ENCODE peak calls at places on chromosomes 7 and 10, in eight cellular contexts. G, F, O, I, M, V, U and Y are unnamed samples.
A peak's percentile ranks its signal among the peaks of the same experiment; 100 is the strongest.

GRCh38 chr10:80474920-80475319 is 20.8 kb downstream of the TSPAN14 start:
- DNase-seq in I (no peak), U (no peak), O (no peak), M (no peak), F (no peak), V (no peak), G (no peak), Y (no peak)

GRCh38 chr10:91298224-91298862 is 77.9 kb downstream of the PCGF5 start:
- DNase-seq in F (no peak), O (peak; percentile 12), M (peak; percentile 87), I (peak; percentile 72), U (peak; percentile 70), V (peak; percentile 12), G (peak; percentile 74), Y (peak; percentile 82)

GRCh38 chr7:27860800-27861199 is 120.8 kb downstream of the TAX1BP1 start:
- DNase-seq in V (no peak), F (no peak), G (no peak), O (no peak), I (no peak), M (no peak), U (no peak), Y (no peak)

GRCh38 chr10:81179805-81180452 is 642.2 kb downstream of the SH2D4B start:
- DNase-seq in G (no peak), U (no peak), I (no peak), M (no peak), F (no peak), O (no peak), V (no peak), Y (no peak)

GRCh38 chr7:84331665-84332064 is 137.1 kb upstream of the SEMA3A start:
- DNase-seq in G (no peak), F (no peak), V (no peak), M (no peak), O (no peak), I (no peak), U (no peak), Y (no peak)

GRCh38 chr7:106865130-106866115 is at the start of gene PIK3CG:
- DNase-seq in G (no peak), I (no peak), O (no peak), U (no peak), M (peak; percentile 28), V (no peak), F (no peak), Y (peak; percentile 28)

GRCh38 chr7:100568936-100569844 is 4.5 kb downstream of the SAP25 start:
- DNase-seq in G (no peak), U (peak; percentile 68), F (no peak), M (peak; percentile 61), I (peak; percentile 34), O (peak; percentile 68), V (no peak), Y (peak; percentile 54)

GRCh38 chr7:5774136-5774535 is 7.3 kb downstream of the RNF216 start:
- DNase-seq in U (no peak), G (no peak), M (no peak), V (no peak), F (no peak), I (no peak), O (no peak), Y (no peak)

GRCh38 chr7:10655031-10655430 is 318.6 kb upstream of the PHF14 start:
- DNase-seq in V (no peak), G (no peak), F (no peak), I (no peak), U (no peak), M (no peak), O (no peak), Y (no peak)

GRCh38 chr10:97047327-97047726 is 138.4 kb downstream of the SLIT1 start:
- DNase-seq in M (no peak), F (no peak), U (no peak), O (no peak), G (no peak), I (no peak), V (no peak), Y (no peak)

GRCh38 chr10:128854965-128855364 is 612.1 kb upstream of the MGMT start:
- DNase-seq in M (peak; percentile 92), G (peak; percentile 86), I (no peak), U (peak; percentile 76), V (peak; percentile 16), F (no peak), O (peak; percentile 18), Y (peak; percentile 92)

GRCh38 chr7:158160199-158160598 is 427.4 kb downstream of the PTPRN2 start:
- DNase-seq in F (no peak), M (no peak), G (no peak), V (no peak), I (no peak), O (no peak), U (no peak), Y (no peak)

GRCh38 chr10:15897282-15897681 is 37.0 kb upstream of the MINDY3 start:
- DNase-seq in O (no peak), M (peak; percentile 30), I (no peak), V (no peak), G (no peak), F (peak; percentile 22), U (no peak), Y (peak; percentile 91)

GRCh38 chr10:63236113-63236935 is 103.2 kb downstream of the NRBF2 start:
- DNase-seq in M (peak; percentile 80), F (peak; percentile 75), I (no peak), U (peak; percentile 34), V (no peak), O (no peak), G (no peak), Y (peak; percentile 94)

GRCh38 chr10:67760272-67760671 is 64.3 kb upstream of the CTNNA3 start:
- DNase-seq in O (no peak), U (no peak), V (no peak), I (no peak), F (no peak), M (no peak), G (no peak), Y (no peak)

GRCh38 chr7:141359740-141360413 is 191.3 kb upstream of the AGK start:
- DNase-seq in M (peak; percentile 50), F (no peak), O (no peak), U (no peak), V (no peak), G (no peak), I (no peak), Y (no peak)

GRCh38 chr7:1762238-1762945 is 92.3 kb downstream of the ELFN1 start:
- DNase-seq in F (no peak), G (no peak), I (no peak), M (no peak), O (no peak), V (no peak), U (no peak), Y (no peak)